ENCODE peak calls at places on chromosomes 11 and 22, in ten cellular contexts. One of them, this sample, is unnamed.

GRCh38 chr22:16935209-16935608 is 72.8 kb downstream of the GAB4 start:
- DNase-seq in ureter: no peak
- DNase-seq in hypothalamus: no peak
- DNase-seq in activated T-cell treated with anti-CD3 and anti-CD28 coated beads, Interleukin-2, amount 50 U/mL, for 72 hours: no peak
- DNase-seq in activated CD4-positive, alpha-beta T cell treated with anti-CD3 and anti-CD28 coated beads for 24 hours: no peak
- DNase-seq in GM23248: no peak
- DNase-seq in T-helper 9 cell: no peak
- DNase-seq in gastrocnemius medialis: no peak
- DNase-seq in heart right ventricle: no peak
- DNase-seq in K562: no peak
- DNase-seq in this sample: no peak

GRCh38 chr11:4680341-4680740 is 17.3 kb downstream of the OR51E2 start:
- DNase-seq in activated CD4-positive, alpha-beta T cell treated with anti-CD3 and anti-CD28 coated beads for 24 hours: no peak
- DNase-seq in ureter: no peak
- DNase-seq in activated T-cell treated with anti-CD3 and anti-CD28 coated beads, Interleukin-2, amount 50 U/mL, for 72 hours: no peak
- DNase-seq in hypothalamus: no peak
- DNase-seq in GM23248: no peak
- DNase-seq in K562: no peak
- DNase-seq in T-helper 9 cell: no peak
- DNase-seq in heart right ventricle: no peak
- DNase-seq in gastrocnemius medialis: no peak
- DNase-seq in this sample: no peak

GRCh38 chr11:10941429-10941828 is 83.6 kb upstream of the ZBED5 start:
- DNase-seq in gastrocnemius medialis: no peak
- DNase-seq in GM23248: no peak
- DNase-seq in hypothalamus: peak
- DNase-seq in T-helper 9 cell: no peak
- DNase-seq in heart right ventricle: no peak
- DNase-seq in activated T-cell treated with anti-CD3 and anti-CD28 coated beads, Interleukin-2, amount 50 U/mL, for 72 hours: no peak
- DNase-seq in K562: no peak
- DNase-seq in ureter: no peak
- DNase-seq in activated CD4-positive, alpha-beta T cell treated with anti-CD3 and anti-CD28 coated beads for 24 hours: no peak
- DNase-seq in this sample: peak

GRCh38 chr11:45805305-45806071 is 539 bp downstream of the SLC35C1 start:
- DNase-seq in GM23248: peak
- DNase-seq in heart right ventricle: peak
- DNase-seq in K562: peak
- DNase-seq in ureter: peak
- DNase-seq in activated T-cell treated with anti-CD3 and anti-CD28 coated beads, Interleukin-2, amount 50 U/mL, for 72 hours: no peak
- DNase-seq in gastrocnemius medialis: peak
- DNase-seq in activated CD4-positive, alpha-beta T cell treated with anti-CD3 and anti-CD28 coated beads for 24 hours: no peak
- DNase-seq in T-helper 9 cell: no peak
- DNase-seq in hypothalamus: no peak
- DNase-seq in this sample: no peak

GRCh38 chr22:38148252-38148651 is 33.4 kb downstream of the PLA2G6 start:
- DNase-seq in activated T-cell treated with anti-CD3 and anti-CD28 coated beads, Interleukin-2, amount 50 U/mL, for 72 hours: no peak
- DNase-seq in hypothalamus: no peak
- DNase-seq in K562: no peak
- DNase-seq in GM23248: peak
- DNase-seq in ureter: no peak
- DNase-seq in activated CD4-positive, alpha-beta T cell treated with anti-CD3 and anti-CD28 coated beads for 24 hours: no peak
- DNase-seq in gastrocnemius medialis: no peak
- DNase-seq in T-helper 9 cell: no peak
- DNase-seq in heart right ventricle: no peak
- DNase-seq in this sample: no peak

GRCh38 chr22:23383491-23384450 is 196.3 kb downstream of the IGLL1 start:
- DNase-seq in GM23248: peak
- DNase-seq in K562: no peak
- DNase-seq in activated CD4-positive, alpha-beta T cell treated with anti-CD3 and anti-CD28 coated beads for 24 hours: no peak
- DNase-seq in activated T-cell treated with anti-CD3 and anti-CD28 coated beads, Interleukin-2, amount 50 U/mL, for 72 hours: no peak
- DNase-seq in gastrocnemius medialis: no peak
- DNase-seq in T-helper 9 cell: no peak
- DNase-seq in heart right ventricle: no peak
- DNase-seq in hypothalamus: no peak
- DNase-seq in ureter: no peak
- DNase-seq in this sample: peak

GRCh38 chr11:36501236-36501635 is 8.8 kb downstream of the TRAF6 start:
- DNase-seq in T-helper 9 cell: no peak
- DNase-seq in K562: no peak
- DNase-seq in heart right ventricle: no peak
- DNase-seq in activated CD4-positive, alpha-beta T cell treated with anti-CD3 and anti-CD28 coated beads for 24 hours: no peak
- DNase-seq in GM23248: no peak
- DNase-seq in ureter: no peak
- DNase-seq in gastrocnemius medialis: no peak
- DNase-seq in activated T-cell treated with anti-CD3 and anti-CD28 coated beads, Interleukin-2, amount 50 U/mL, for 72 hours: no peak
- DNase-seq in hypothalamus: peak
- DNase-seq in this sample: no peak

GRCh38 chr11:78066471-78066870 is 2.8 kb downstream of the THRSP start:
- DNase-seq in T-helper 9 cell: no peak
- DNase-seq in activated CD4-positive, alpha-beta T cell treated with anti-CD3 and anti-CD28 coated beads for 24 hours: no peak
- DNase-seq in activated T-cell treated with anti-CD3 and anti-CD28 coated beads, Interleukin-2, amount 50 U/mL, for 72 hours: no peak
- DNase-seq in GM23248: no peak
- DNase-seq in gastrocnemius medialis: no peak
- DNase-seq in K562: no peak
- DNase-seq in hypothalamus: no peak
- DNase-seq in heart right ventricle: no peak
- DNase-seq in ureter: no peak
- DNase-seq in this sample: no peak

GRCh38 chr11:71251761-71252433 is 480 bp downstream of the SHANK2 start:
- DNase-seq in GM23248: peak
- DNase-seq in activated T-cell treated with anti-CD3 and anti-CD28 coated beads, Interleukin-2, amount 50 U/mL, for 72 hours: no peak
- DNase-seq in gastrocnemius medialis: no peak
- DNase-seq in K562: peak
- DNase-seq in hypothalamus: no peak
- DNase-seq in activated CD4-positive, alpha-beta T cell treated with anti-CD3 and anti-CD28 coated beads for 24 hours: no peak
- DNase-seq in ureter: no peak
- DNase-seq in heart right ventricle: peak
- DNase-seq in T-helper 9 cell: no peak
- DNase-seq in this sample: no peak

GRCh38 chr11:34243620-34244493 is 114.0 kb downstream of the ABTB2 start:
- DNase-seq in activated CD4-positive, alpha-beta T cell treated with anti-CD3 and anti-CD28 coated beads for 24 hours: no peak
- DNase-seq in activated T-cell treated with anti-CD3 and anti-CD28 coated beads, Interleukin-2, amount 50 U/mL, for 72 hours: peak
- DNase-seq in ureter: no peak
- DNase-seq in T-helper 9 cell: no peak
- DNase-seq in hypothalamus: no peak
- DNase-seq in K562: peak
- DNase-seq in heart right ventricle: no peak
- DNase-seq in gastrocnemius medialis: no peak
- DNase-seq in GM23248: peak
- DNase-seq in this sample: no peak

GRCh38 chr22:22817468-22818201 is 70.0 kb upstream of the IGLL5 start:
- DNase-seq in T-helper 9 cell: no peak
- DNase-seq in activated T-cell treated with anti-CD3 and anti-CD28 coated beads, Interleukin-2, amount 50 U/mL, for 72 hours: no peak
- DNase-seq in activated CD4-positive, alpha-beta T cell treated with anti-CD3 and anti-CD28 coated beads for 24 hours: no peak
- DNase-seq in K562: peak
- DNase-seq in heart right ventricle: no peak
- DNase-seq in ureter: no peak
- DNase-seq in GM23248: no peak
- DNase-seq in gastrocnemius medialis: no peak
- DNase-seq in hypothalamus: no peak
- DNase-seq in this sample: no peak

GRCh38 chr22:36606659-36607058 is 77.7 kb upstream of the EIF3D start:
- DNase-seq in T-helper 9 cell: no peak
- DNase-seq in hypothalamus: no peak
- DNase-seq in activated CD4-positive, alpha-beta T cell treated with anti-CD3 and anti-CD28 coated beads for 24 hours: no peak
- DNase-seq in heart right ventricle: no peak
- DNase-seq in K562: no peak
- DNase-seq in ureter: no peak
- DNase-seq in activated T-cell treated with anti-CD3 and anti-CD28 coated beads, Interleukin-2, amount 50 U/mL, for 72 hours: no peak
- DNase-seq in GM23248: no peak
- DNase-seq in gastrocnemius medialis: no peak
- DNase-seq in this sample: no peak

GRCh38 chr11:12692238-12693074 is 18.2 kb downstream of the TEAD1 start:
- DNase-seq in ureter: peak
- DNase-seq in heart right ventricle: peak
- DNase-seq in T-helper 9 cell: no peak
- DNase-seq in activated CD4-positive, alpha-beta T cell treated with anti-CD3 and anti-CD28 coated beads for 24 hours: no peak
- DNase-seq in GM23248: peak
- DNase-seq in gastrocnemius medialis: peak
- DNase-seq in K562: peak
- DNase-seq in hypothalamus: peak
- DNase-seq in activated T-cell treated with anti-CD3 and anti-CD28 coated beads, Interleukin-2, amount 50 U/mL, for 72 hours: no peak
- DNase-seq in this sample: peak

GRCh38 chr22:46672731-46673130 is 52.5 kb downstream of the GRAMD4 start:
- DNase-seq in ureter: no peak
- DNase-seq in hypothalamus: no peak
- DNase-seq in K562: no peak
- DNase-seq in GM23248: peak
- DNase-seq in activated T-cell treated with anti-CD3 and anti-CD28 coated beads, Interleukin-2, amount 50 U/mL, for 72 hours: no peak
- DNase-seq in gastrocnemius medialis: no peak
- DNase-seq in heart right ventricle: no peak
- DNase-seq in T-helper 9 cell: no peak
- DNase-seq in activated CD4-positive, alpha-beta T cell treated with anti-CD3 and anti-CD28 coated beads for 24 hours: no peak
- DNase-seq in this sample: no peak

GRCh38 chr22:47355776-47356432 is 593.5 kb downstream of the TBC1D22A start:
- DNase-seq in heart right ventricle: no peak
- DNase-seq in K562: no peak
- DNase-seq in activated T-cell treated with anti-CD3 and anti-CD28 coated beads, Interleukin-2, amount 50 U/mL, for 72 hours: no peak
- DNase-seq in T-helper 9 cell: no peak
- DNase-seq in activated CD4-positive, alpha-beta T cell treated with anti-CD3 and anti-CD28 coated beads for 24 hours: no peak
- DNase-seq in hypothalamus: no peak
- DNase-seq in ureter: no peak
- DNase-seq in gastrocnemius medialis: no peak
- DNase-seq in GM23248: no peak
- DNase-seq in this sample: no peak

GRCh38 chr22:33167998-33168397 is 109.8 kb upstream of the SYN3 start:
- DNase-seq in activated CD4-positive, alpha-beta T cell treated with anti-CD3 and anti-CD28 coated beads for 24 hours: no peak
- DNase-seq in activated T-cell treated with anti-CD3 and anti-CD28 coated beads, Interleukin-2, amount 50 U/mL, for 72 hours: no peak
- DNase-seq in hypothalamus: no peak
- DNase-seq in ureter: no peak
- DNase-seq in gastrocnemius medialis: no peak
- DNase-seq in GM23248: no peak
- DNase-seq in T-helper 9 cell: no peak
- DNase-seq in heart right ventricle: no peak
- DNase-seq in K562: no peak
- DNase-seq in this sample: no peak

GRCh38 chr11:43685483-43685882 is 4.9 kb downstream of the HSD17B12 start:
- DNase-seq in gastrocnemius medialis: no peak
- DNase-seq in activated T-cell treated with anti-CD3 and anti-CD28 coated beads, Interleukin-2, amount 50 U/mL, for 72 hours: no peak
- DNase-seq in heart right ventricle: no peak
- DNase-seq in activated CD4-positive, alpha-beta T cell treated with anti-CD3 and anti-CD28 coated beads for 24 hours: no peak
- DNase-seq in K562: no peak
- DNase-seq in ureter: no peak
- DNase-seq in hypothalamus: no peak
- DNase-seq in GM23248: peak
- DNase-seq in T-helper 9 cell: no peak
- DNase-seq in this sample: no peak

GRCh38 chr11:105466582-105467228 is 143.2 kb upstream of the GRIA4 start:
- DNase-seq in GM23248: peak
- DNase-seq in heart right ventricle: no peak
- DNase-seq in K562: no peak
- DNase-seq in ureter: peak
- DNase-seq in activated T-cell treated with anti-CD3 and anti-CD28 coated beads, Interleukin-2, amount 50 U/mL, for 72 hours: no peak
- DNase-seq in activated CD4-positive, alpha-beta T cell treated with anti-CD3 and anti-CD28 coated beads for 24 hours: no peak
- DNase-seq in T-helper 9 cell: no peak
- DNase-seq in gastrocnemius medialis: no peak
- DNase-seq in hypothalamus: no peak
- DNase-seq in this sample: no peak

GRCh38 chr11:134857035-134857434 is 445.0 kb upstream of the B3GAT1 start:
- DNase-seq in GM23248: no peak
- DNase-seq in gastrocnemius medialis: no peak
- DNase-seq in hypothalamus: no peak
- DNase-seq in ureter: no peak
- DNase-seq in activated CD4-positive, alpha-beta T cell treated with anti-CD3 and anti-CD28 coated beads for 24 hours: no peak
- DNase-seq in heart right ventricle: no peak
- DNase-seq in T-helper 9 cell: no peak
- DNase-seq in activated T-cell treated with anti-CD3 and anti-CD28 coated beads, Interleukin-2, amount 50 U/mL, for 72 hours: no peak
- DNase-seq in K562: no peak
- DNase-seq in this sample: no peak

GRCh38 chr11:69383372-69383771 is 89.4 kb downstream of the MYEOV start:
- DNase-seq in GM23248: no peak
- DNase-seq in K562: no peak
- DNase-seq in gastrocnemius medialis: no peak
- DNase-seq in T-helper 9 cell: no peak
- DNase-seq in heart right ventricle: no peak
- DNase-seq in activated CD4-positive, alpha-beta T cell treated with anti-CD3 and anti-CD28 coated beads for 24 hours: no peak
- DNase-seq in activated T-cell treated with anti-CD3 and anti-CD28 coated beads, Interleukin-2, amount 50 U/mL, for 72 hours: no peak
- DNase-seq in ureter: peak
- DNase-seq in hypothalamus: no peak
- DNase-seq in this sample: no peak

GRCh38 chr11:118216621-118217526 is 7.9 kb downstream of the JAML start:
- DNase-seq in GM23248: no peak
- DNase-seq in K562: no peak
- DNase-seq in activated CD4-positive, alpha-beta T cell treated with anti-CD3 and anti-CD28 coated beads for 24 hours: no peak
- DNase-seq in heart right ventricle: no peak
- DNase-seq in hypothalamus: no peak
- DNase-seq in activated T-cell treated with anti-CD3 and anti-CD28 coated beads, Interleukin-2, amount 50 U/mL, for 72 hours: peak
- DNase-seq in gastrocnemius medialis: no peak
- DNase-seq in T-helper 9 cell: peak
- DNase-seq in ureter: no peak
- DNase-seq in this sample: no peak

GRCh38 chr11:111652184-111652583 is 49.9 kb downstream of the SIK2 start:
- DNase-seq in heart right ventricle: no peak
- DNase-seq in T-helper 9 cell: no peak
- DNase-seq in ureter: no peak
- DNase-seq in gastrocnemius medialis: no peak
- DNase-seq in activated CD4-positive, alpha-beta T cell treated with anti-CD3 and anti-CD28 coated beads for 24 hours: no peak
- DNase-seq in GM23248: no peak
- DNase-seq in K562: no peak
- DNase-seq in hypothalamus: no peak
- DNase-seq in activated T-cell treated with anti-CD3 and anti-CD28 coated beads, Interleukin-2, amount 50 U/mL, for 72 hours: no peak
- DNase-seq in this sample: no peak

GRCh38 chr11:70525466-70525865 is 127.1 kb downstream of the CTTN start:
- DNase-seq in activated T-cell treated with anti-CD3 and anti-CD28 coated beads, Interleukin-2, amount 50 U/mL, for 72 hours: no peak
- DNase-seq in hypothalamus: no peak
- DNase-seq in gastrocnemius medialis: no peak
- DNase-seq in activated CD4-positive, alpha-beta T cell treated with anti-CD3 and anti-CD28 coated beads for 24 hours: no peak
- DNase-seq in K562: no peak
- DNase-seq in ureter: no peak
- DNase-seq in heart right ventricle: no peak
- DNase-seq in GM23248: no peak
- DNase-seq in T-helper 9 cell: no peak
- DNase-seq in this sample: no peak

This sample was measured in head of caudate nucleus.